ENCODE peak calls at places on chromosomes 5 and 9, in seven cellular contexts. H is PC-3, O is suprapubic skin, I is AG04450, P is fibroblast of mammary gland, G is activated B cell treated with CpG ODN at 0.5 μM for 24 hours, S is brain microvascular endothelial cell. V is an unnamed sample.

GRCh38 chr9:133098871-133099270 is 22.2 kb downstream of the RALGDS start:
- DNase-seq in H (no peak), O (no peak), I (no peak), P (no peak), G (no peak), S (no peak), V (no peak)

GRCh38 chr9:93098236-93098946 is 2.4 kb downstream of the CARD19 start:
- DNase-seq in H (peak; percentile 95), O (peak; percentile 95), I (peak; percentile 91), P (peak; percentile 98), G (peak; percentile 46), S (peak; percentile 94), V (no peak)

GRCh38 chr5:107578051-107578635 is 92.6 kb downstream of the EFNA5 start:
- DNase-seq in H (peak; percentile 81), O (no peak), I (no peak), P (no peak), G (no peak), S (no peak), V (no peak)

GRCh38 chr5:137575847-137576246 is 76.7 kb upstream of the SPOCK1 start:
- DNase-seq in H (peak; percentile 95), O (no peak), I (no peak), P (peak; percentile 83), G (no peak), S (no peak), V (no peak)

GRCh38 chr5:1315709-1316587 is 21.1 kb upstream of the TERT start:
- DNase-seq in H (peak; percentile 97), O (peak; percentile 78), I (no peak), P (no peak), G (peak; percentile 22), S (no peak), V (peak; percentile 58)

GRCh38 chr9:34371886-34372597 is 4.7 kb downstream of the MYORG start:
- DNase-seq in H (no peak), O (no peak), I (no peak), P (no peak), G (no peak), S (no peak), V (no peak)

GRCh38 chr9:134858051-134858841 is 22.4 kb upstream of the FCN2 start:
- DNase-seq in H (peak; percentile 50), O (peak; percentile 62), I (no peak), P (peak; percentile 41), G (no peak), S (no peak), V (peak; percentile 58)

GRCh38 chr5:173941758-173942401 is 47.1 kb upstream of the C5orf47 start:
- DNase-seq in H (peak; percentile 64), O (no peak), I (no peak), P (no peak), G (no peak), S (no peak), V (no peak)

DNA sequence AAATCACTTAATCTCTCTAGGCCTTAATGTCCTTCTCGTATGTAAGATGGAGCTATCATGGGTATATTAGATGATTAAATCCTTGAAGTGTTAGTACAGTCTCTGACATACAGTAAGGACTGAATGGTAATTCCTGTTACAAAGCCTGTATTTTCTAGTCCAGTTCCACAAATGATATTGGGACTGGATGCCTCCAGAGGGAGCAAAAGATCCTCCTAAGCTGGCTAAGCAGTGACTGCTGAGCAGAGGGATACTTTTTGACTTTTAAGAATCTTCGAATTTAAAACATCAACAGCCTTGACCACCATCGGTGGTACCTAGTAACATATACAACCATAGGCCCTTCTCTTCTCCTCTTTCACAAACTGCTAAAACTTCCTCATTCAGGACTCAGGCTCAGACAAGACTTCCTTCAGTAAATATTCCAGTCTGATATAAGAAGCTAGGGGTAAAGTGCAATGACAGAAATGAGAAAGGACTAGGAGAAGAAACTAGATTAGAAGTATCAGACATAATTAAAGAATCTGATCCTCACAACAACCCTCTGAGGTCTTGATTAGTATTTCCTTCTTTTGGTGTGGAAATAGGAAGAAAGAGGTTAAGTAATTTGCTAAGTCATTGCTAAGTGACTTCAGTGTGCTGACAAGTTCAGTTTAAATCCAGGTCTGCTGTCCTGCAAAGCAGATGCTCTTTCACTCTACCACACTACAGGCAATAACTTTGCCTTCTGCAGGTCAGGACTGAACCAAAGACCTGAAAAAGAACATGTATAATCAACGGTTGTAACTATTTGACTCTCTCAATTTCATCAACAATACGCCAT is 13.9 kb downstream of the PTAR1 start:
- DNase-seq in H (peak; percentile 4), O (no peak), I (no peak), P (peak; percentile 41), G (no peak), S (no peak), V (no peak)
- TF ChIP-seq CTCF in H (peak; percentile 28), O (no peak), I (peak; percentile 45), P (peak; percentile 27), G (no peak), S (peak; percentile 47), V (peak; percentile 36)

DNA sequence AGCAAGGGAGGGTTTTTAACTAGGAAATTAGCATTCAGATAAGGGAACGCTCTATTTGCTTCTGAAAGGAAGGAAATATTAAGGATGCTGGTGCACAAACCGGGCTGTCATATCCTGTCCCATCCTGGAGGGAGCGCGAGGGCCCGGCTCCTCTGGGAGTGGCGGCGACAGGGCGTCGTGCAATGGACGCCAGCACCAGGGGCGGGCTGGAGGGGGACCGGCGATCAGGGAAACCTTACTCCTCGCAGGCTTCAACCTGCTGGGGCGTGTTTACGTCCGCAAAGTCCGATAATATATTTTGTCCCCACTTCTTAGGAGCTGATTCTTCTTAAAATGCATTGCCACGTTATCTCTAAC is 197.1 kb upstream of the TBCA start:
- DNase-seq in H (no peak), O (no peak), I (no peak), P (no peak), G (no peak), S (no peak), V (no peak)
- TF ChIP-seq CTCF in H (no peak), O (no peak), I (no peak), P (no peak), G (no peak), S (peak; percentile 37), V (peak; percentile 47)

GRCh38 chr5:77518304-77518703 is 26.2 kb upstream of the WDR41 start:
- DNase-seq in H (peak; percentile 37), O (no peak), I (no peak), P (peak; percentile 21), G (no peak), S (no peak), V (no peak)
- TF ChIP-seq CTCF in H (peak; percentile 46), O (no peak), I (peak; percentile 22), P (peak; percentile 25), G (no peak), S (peak; percentile 9), V (peak; percentile 69)

GRCh38 chr5:141338538-141339306 is at the start of gene PCDHGA2:
- DNase-seq in H (peak; percentile 12), O (no peak), I (no peak), P (peak; percentile 68), G (no peak), S (peak; percentile 33), V (no peak)
- TF ChIP-seq CTCF in H (peak; percentile 12), O (peak; percentile 1), I (peak; percentile 57), P (peak; percentile 68), G (no peak), S (peak; percentile 54), V (peak; percentile 46)

GRCh38 chr5:57889558-57889957 is 406.9 kb upstream of the ACTBL2 start:
- DNase-seq in H (peak; percentile 75), O (no peak), I (peak; percentile 46), P (peak; percentile 46), G (no peak), S (peak; percentile 44), V (no peak)
- TF ChIP-seq CTCF in H (peak; percentile 35), O (no peak), I (peak; percentile 43), P (peak; percentile 21), G (no peak), S (peak; percentile 59), V (no peak)

DNA sequence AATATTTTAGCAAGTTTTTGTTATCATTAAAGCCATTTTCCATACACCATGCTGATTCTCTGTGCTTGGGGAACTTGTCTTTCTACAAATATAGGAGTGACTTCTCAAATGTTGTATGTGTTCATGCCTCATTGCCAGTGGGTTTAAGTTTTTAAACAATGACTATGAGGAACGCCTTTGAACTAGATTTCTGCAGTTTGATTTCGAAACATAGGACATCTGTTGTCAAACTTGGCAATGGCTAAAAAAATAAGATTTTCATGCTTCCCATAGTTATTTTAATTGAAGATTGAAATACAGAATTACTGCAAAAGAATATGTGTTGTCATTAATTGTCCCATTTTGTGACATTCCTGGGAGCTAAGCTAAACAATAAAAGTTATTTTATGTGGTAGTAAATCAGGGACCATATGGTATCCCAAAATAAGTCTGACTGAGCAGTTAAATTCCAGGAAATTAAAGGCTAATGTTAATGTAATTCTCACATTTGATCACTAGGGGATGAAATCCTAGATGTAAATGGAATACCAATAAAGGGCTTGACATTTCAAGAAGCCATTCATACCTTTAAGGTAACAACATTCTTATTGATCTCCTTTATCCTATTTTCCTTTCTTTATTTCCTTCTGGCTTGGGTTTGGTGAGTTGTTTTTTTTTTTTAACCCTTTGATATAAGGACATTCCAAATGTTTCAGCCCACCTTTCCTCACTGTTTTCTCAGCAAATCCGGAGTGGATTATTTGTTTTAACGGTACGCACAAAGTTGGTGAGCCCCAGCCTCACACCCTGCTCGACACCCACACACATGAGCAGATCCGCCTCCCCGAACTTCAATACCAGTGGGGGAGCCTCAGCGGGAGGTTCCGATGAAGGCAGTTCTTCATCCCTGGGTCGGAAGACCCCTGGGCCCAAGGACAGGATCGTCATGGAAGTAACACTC is 116.7 kb downstream of the GOLPH3 start:
- DNase-seq in H (peak; percentile 79), O (no peak), I (no peak), P (peak; percentile 56), G (no peak), S (no peak), V (no peak)
- TF ChIP-seq CTCF in H (peak; percentile 58), O (peak; percentile 16), I (peak; percentile 29), P (peak; percentile 48), G (no peak), S (no peak), V (peak; percentile 67)

GRCh38 chr9:130845254-130845653 is 10.2 kb downstream of the ABL1 start:
- DNase-seq in H (no peak), O (no peak), I (no peak), P (no peak), G (no peak), S (no peak), V (no peak)
- TF ChIP-seq CTCF in H (no peak), O (no peak), I (no peak), P (no peak), G (no peak), S (no peak), V (no peak)

DNA sequence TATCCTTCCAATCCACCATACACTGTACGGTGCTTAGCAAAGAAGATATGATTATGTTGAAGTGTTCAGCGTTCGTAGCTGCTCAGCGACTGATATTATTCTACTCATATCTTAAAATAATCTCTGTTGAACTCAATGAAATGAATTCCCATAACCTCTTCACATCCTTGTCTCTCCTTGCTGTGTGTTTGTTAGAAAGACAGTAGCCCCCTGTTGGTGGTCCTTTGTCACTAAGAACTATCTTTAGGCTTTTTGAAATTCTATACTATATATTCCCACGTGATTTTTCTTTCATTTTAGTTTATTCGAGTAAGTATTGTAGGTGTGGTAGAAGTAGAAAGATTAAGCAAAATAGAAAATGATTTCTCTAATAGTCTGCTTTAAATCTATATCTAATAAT is 762.8 kb upstream of the WWC1 start:
- DNase-seq in H (no peak), O (no peak), I (no peak), P (no peak), G (no peak), S (no peak), V (no peak)
- TF ChIP-seq CTCF in H (no peak), O (no peak), I (no peak), P (no peak), G (no peak), S (no peak), V (peak; percentile 57)